ENCODE peak calls at places on chromosomes 5 and 9, in eight cellular contexts. One of them, this sample, is unnamed.
A peak's percentile ranks its signal among the peaks of the same experiment; 100 is the strongest.

GRCh38 chr5:124655211-124655880 is 91.1 kb downstream of the ZNF608 start:
- DNase-seq in osteoblast: no peak
- DNase-seq in upper lobe of left lung: no peak
- DNase-seq in IMR-90: no peak
- DNase-seq in AG10803: peak; percentile 70
- DNase-seq in cardiac muscle cell: peak; percentile 57
- DNase-seq in fibroblast of mammary gland: peak; percentile 62
- DNase-seq in PC-3: peak; percentile 59
- DNase-seq in this sample: peak; percentile 51

GRCh38 chr5:18534119-18534518 is 899.9 kb downstream of the TAF11L14 start:
- DNase-seq in osteoblast: no peak
- DNase-seq in upper lobe of left lung: no peak
- DNase-seq in IMR-90: no peak
- DNase-seq in AG10803: no peak
- DNase-seq in cardiac muscle cell: no peak
- DNase-seq in fibroblast of mammary gland: no peak
- DNase-seq in PC-3: no peak
- DNase-seq in this sample: no peak

GRCh38 chr9:129783516-129784361 is 19.2 kb upstream of the TOR1B start:
- DNase-seq in osteoblast: peak; percentile 93
- DNase-seq in upper lobe of left lung: peak; percentile 71
- DNase-seq in IMR-90: peak; percentile 75
- DNase-seq in AG10803: peak; percentile 75
- DNase-seq in cardiac muscle cell: peak; percentile 86
- DNase-seq in fibroblast of mammary gland: peak; percentile 78
- DNase-seq in PC-3: peak; percentile 79
- DNase-seq in this sample: peak; percentile 87

GRCh38 chr5:153807796-153808195 is 230.9 kb downstream of the FAM114A2 start:
- DNase-seq in osteoblast: no peak
- DNase-seq in upper lobe of left lung: no peak
- DNase-seq in IMR-90: no peak
- DNase-seq in AG10803: no peak
- DNase-seq in cardiac muscle cell: no peak
- DNase-seq in fibroblast of mammary gland: no peak
- DNase-seq in PC-3: no peak
- DNase-seq in this sample: no peak

GRCh38 chr9:99511723-99512122 is 289.6 kb downstream of the SEC61B start:
- DNase-seq in osteoblast: no peak
- DNase-seq in upper lobe of left lung: no peak
- DNase-seq in IMR-90: no peak
- DNase-seq in AG10803: no peak
- DNase-seq in cardiac muscle cell: no peak
- DNase-seq in fibroblast of mammary gland: no peak
- DNase-seq in PC-3: no peak
- DNase-seq in this sample: no peak

GRCh38 chr5:59712836-59713487 is 180.6 kb downstream of the PDE4D start:
- DNase-seq in osteoblast: peak; percentile 2
- DNase-seq in upper lobe of left lung: no peak
- DNase-seq in IMR-90: no peak
- DNase-seq in AG10803: peak; percentile 22
- DNase-seq in cardiac muscle cell: peak; percentile 53
- DNase-seq in fibroblast of mammary gland: peak; percentile 6
- DNase-seq in PC-3: no peak
- DNase-seq in this sample: peak; percentile 4

GRCh38 chr9:99513441-99514112 is 291.5 kb downstream of the SEC61B start:
- DNase-seq in osteoblast: peak; percentile 18
- DNase-seq in upper lobe of left lung: peak; percentile 23
- DNase-seq in IMR-90: no peak
- DNase-seq in AG10803: no peak
- DNase-seq in cardiac muscle cell: no peak
- DNase-seq in fibroblast of mammary gland: no peak
- DNase-seq in PC-3: no peak
- DNase-seq in this sample: no peak

GRCh38 chr5:149654282-149654681 is 73.0 kb downstream of the ARHGEF37 start:
- DNase-seq in osteoblast: no peak
- DNase-seq in upper lobe of left lung: no peak
- DNase-seq in IMR-90: no peak
- DNase-seq in AG10803: no peak
- DNase-seq in cardiac muscle cell: no peak
- DNase-seq in fibroblast of mammary gland: no peak
- DNase-seq in PC-3: no peak
- DNase-seq in this sample: no peak

GRCh38 chr5:16727937-16728336 is 111.1 kb upstream of the RETREG1 start:
- DNase-seq in osteoblast: no peak
- DNase-seq in upper lobe of left lung: peak; percentile 51
- DNase-seq in IMR-90: no peak
- DNase-seq in AG10803: no peak
- DNase-seq in cardiac muscle cell: no peak
- DNase-seq in fibroblast of mammary gland: no peak
- DNase-seq in PC-3: no peak
- DNase-seq in this sample: no peak

GRCh38 chr9:136840140-136840876 is 2.0 kb upstream of the AJM1 start:
- DNase-seq in osteoblast: no peak
- DNase-seq in upper lobe of left lung: no peak
- DNase-seq in IMR-90: no peak
- DNase-seq in AG10803: no peak
- DNase-seq in cardiac muscle cell: no peak
- DNase-seq in fibroblast of mammary gland: no peak
- DNase-seq in PC-3: no peak
- DNase-seq in this sample: no peak

GRCh38 chr5:31100781-31101180 is 92.7 kb upstream of the CDH6 start:
- DNase-seq in osteoblast: no peak
- DNase-seq in upper lobe of left lung: no peak
- DNase-seq in IMR-90: no peak
- DNase-seq in AG10803: no peak
- DNase-seq in cardiac muscle cell: no peak
- DNase-seq in fibroblast of mammary gland: no peak
- DNase-seq in PC-3: no peak
- DNase-seq in this sample: no peak

GRCh38 chr5:97979740-97980139 is 793.7 kb upstream of the RGMB start:
- DNase-seq in osteoblast: peak; percentile 14
- DNase-seq in upper lobe of left lung: no peak
- DNase-seq in IMR-90: peak; percentile 77
- DNase-seq in AG10803: peak; percentile 58
- DNase-seq in cardiac muscle cell: peak; percentile 92
- DNase-seq in fibroblast of mammary gland: peak; percentile 58
- DNase-seq in PC-3: no peak
- DNase-seq in this sample: peak; percentile 85

GRCh38 chr9:9170735-9171134 is 1371.2 kb upstream of the DMAC1 start:
- DNase-seq in osteoblast: no peak
- DNase-seq in upper lobe of left lung: no peak
- DNase-seq in IMR-90: no peak
- DNase-seq in AG10803: no peak
- DNase-seq in cardiac muscle cell: no peak
- DNase-seq in fibroblast of mammary gland: no peak
- DNase-seq in PC-3: no peak
- DNase-seq in this sample: no peak

GRCh38 chr5:155189981-155190380 is 176.4 kb downstream of the KIF4B start:
- DNase-seq in osteoblast: no peak
- DNase-seq in upper lobe of left lung: no peak
- DNase-seq in IMR-90: no peak
- DNase-seq in AG10803: no peak
- DNase-seq in cardiac muscle cell: no peak
- DNase-seq in fibroblast of mammary gland: no peak
- DNase-seq in PC-3: no peak
- DNase-seq in this sample: no peak

GRCh38 chr5:43389679-43390329 is 22.4 kb downstream of the CCL28 start:
- DNase-seq in osteoblast: peak; percentile 95
- DNase-seq in upper lobe of left lung: peak; percentile 58
- DNase-seq in IMR-90: peak; percentile 90
- DNase-seq in AG10803: peak; percentile 89
- DNase-seq in cardiac muscle cell: peak; percentile 95
- DNase-seq in fibroblast of mammary gland: peak; percentile 95
- DNase-seq in PC-3: peak; percentile 96
- DNase-seq in this sample: peak; percentile 94

GRCh38 chr9:2810424-2811075 is 33.3 kb downstream of the PUM3 start:
- DNase-seq in osteoblast: no peak
- DNase-seq in upper lobe of left lung: no peak
- DNase-seq in IMR-90: no peak
- DNase-seq in AG10803: no peak
- DNase-seq in cardiac muscle cell: no peak
- DNase-seq in fibroblast of mammary gland: no peak
- DNase-seq in PC-3: no peak
- DNase-seq in this sample: no peak
- H3K4me3 ChIP-seq in osteoblast: no peak overlapping the region
- H3K4me3 ChIP-seq in upper lobe of left lung: no peak overlapping the region
- H3K4me3 ChIP-seq in IMR-90: no peak overlapping the region
- H3K4me3 ChIP-seq in AG10803: no peak overlapping the region
- H3K4me3 ChIP-seq in cardiac muscle cell: no peak overlapping the region
- H3K4me3 ChIP-seq in fibroblast of mammary gland: no peak overlapping the region
- H3K4me3 ChIP-seq in PC-3: no peak overlapping the region
- H3K4me3 ChIP-seq in this sample: no peak overlapping the region

GRCh38 chr5:138457532-138458275 is 7.6 kb upstream of the EGR1 start:
- DNase-seq in osteoblast: peak; percentile 77
- DNase-seq in upper lobe of left lung: no peak
- DNase-seq in IMR-90: no peak
- DNase-seq in AG10803: no peak
- DNase-seq in cardiac muscle cell: no peak
- DNase-seq in fibroblast of mammary gland: no peak
- DNase-seq in PC-3: no peak
- DNase-seq in this sample: no peak
- TF ChIP-seq CTCF in osteoblast: no peak
- TF ChIP-seq CTCF in upper lobe of left lung: no peak
- TF ChIP-seq CTCF in IMR-90: no peak
- TF ChIP-seq CTCF in AG10803: no peak
- TF ChIP-seq CTCF in cardiac muscle cell: peak; percentile 1
- TF ChIP-seq CTCF in fibroblast of mammary gland: no peak
- TF ChIP-seq CTCF in PC-3: peak; percentile 11
- TF ChIP-seq CTCF in this sample: peak; percentile 10

GRCh38 chr5:10596310-10596703 is 32.4 kb downstream of the ANKRD33B start:
- DNase-seq in osteoblast: no peak
- DNase-seq in upper lobe of left lung: no peak
- DNase-seq in IMR-90: no peak
- DNase-seq in AG10803: no peak
- DNase-seq in cardiac muscle cell: no peak
- DNase-seq in fibroblast of mammary gland: no peak
- DNase-seq in PC-3: no peak
- DNase-seq in this sample: no peak

GRCh38 chr5:10595678-10596309 is 31.9 kb downstream of the ANKRD33B start:
- DNase-seq in osteoblast: peak; percentile 92
- DNase-seq in upper lobe of left lung: peak; percentile 49
- DNase-seq in IMR-90: peak; percentile 92
- DNase-seq in AG10803: peak; percentile 83
- DNase-seq in cardiac muscle cell: peak; percentile 86
- DNase-seq in fibroblast of mammary gland: peak; percentile 96
- DNase-seq in PC-3: peak; percentile 99
- DNase-seq in this sample: peak; percentile 89

GRCh38 chr5:10593531-10594181 is 29.8 kb downstream of the ANKRD33B start:
- DNase-seq in osteoblast: no peak
- DNase-seq in upper lobe of left lung: peak; percentile 3
- DNase-seq in IMR-90: no peak
- DNase-seq in AG10803: no peak
- DNase-seq in cardiac muscle cell: no peak
- DNase-seq in fibroblast of mammary gland: no peak
- DNase-seq in PC-3: no peak
- DNase-seq in this sample: no peak

GRCh38 chr5:10594591-10595210 is 30.8 kb downstream of the ANKRD33B start:
- DNase-seq in osteoblast: no peak
- DNase-seq in upper lobe of left lung: peak; percentile 8
- DNase-seq in IMR-90: peak; percentile 49
- DNase-seq in AG10803: no peak
- DNase-seq in cardiac muscle cell: peak; percentile 47
- DNase-seq in fibroblast of mammary gland: peak; percentile 72
- DNase-seq in PC-3: no peak
- DNase-seq in this sample: no peak

GRCh38 chr5:10595305-10595677 is 31.4 kb downstream of the ANKRD33B start:
- DNase-seq in osteoblast: no peak
- DNase-seq in upper lobe of left lung: peak; percentile 6
- DNase-seq in IMR-90: peak; percentile 44
- DNase-seq in AG10803: peak; percentile 76
- DNase-seq in cardiac muscle cell: no peak
- DNase-seq in fibroblast of mammary gland: peak; percentile 86
- DNase-seq in PC-3: peak; percentile 33
- DNase-seq in this sample: no peak
- H3K4me3 ChIP-seq in osteoblast: peak overlapping the region; percentile 51
- H3K4me3 ChIP-seq in upper lobe of left lung: no peak overlapping the region
- H3K4me3 ChIP-seq in IMR-90: no peak overlapping the region
- H3K4me3 ChIP-seq in AG10803: peak overlapping the region; percentile 18
- H3K4me3 ChIP-seq in cardiac muscle cell: no peak overlapping the region
- H3K4me3 ChIP-seq in fibroblast of mammary gland: peak overlapping the region; percentile 35
- H3K4me3 ChIP-seq in PC-3: peak overlapping the region; percentile 3
- H3K4me3 ChIP-seq in this sample: no peak overlapping the region

DNA sequence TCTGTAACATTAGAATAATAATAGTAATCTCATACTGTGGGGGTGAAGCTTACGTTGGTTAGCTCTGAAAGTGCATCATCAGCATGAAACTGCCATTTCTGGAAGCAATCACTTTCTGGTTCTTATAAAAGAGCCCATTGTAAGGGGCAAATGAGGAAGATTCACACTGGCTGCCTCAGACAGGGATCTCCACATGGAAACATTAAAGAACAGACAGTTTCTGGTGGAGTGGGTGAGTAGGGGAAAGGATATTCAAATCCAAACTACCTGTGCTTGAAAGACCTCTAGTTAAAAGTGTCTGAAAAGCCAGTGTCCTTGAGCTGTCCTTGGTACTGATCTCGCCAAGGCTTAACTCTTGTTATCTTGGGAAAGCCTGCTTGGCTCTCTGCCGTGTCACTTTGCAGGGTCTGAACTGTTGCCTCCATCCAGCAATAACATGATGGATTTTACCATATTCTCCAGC is 19.1 kb upstream of the SLC31A2 start:
- DNase-seq in osteoblast: no peak
- DNase-seq in upper lobe of left lung: no peak
- DNase-seq in IMR-90: peak; percentile 37
- DNase-seq in AG10803: no peak
- DNase-seq in cardiac muscle cell: peak; percentile 47
- DNase-seq in fibroblast of mammary gland: peak; percentile 43
- DNase-seq in PC-3: peak; percentile 30
- DNase-seq in this sample: no peak
- TF ChIP-seq CTCF in osteoblast: no peak
- TF ChIP-seq CTCF in upper lobe of left lung: no peak
- TF ChIP-seq CTCF in IMR-90: no peak
- TF ChIP-seq CTCF in AG10803: no peak
- TF ChIP-seq CTCF in cardiac muscle cell: no peak
- TF ChIP-seq CTCF in fibroblast of mammary gland: no peak
- TF ChIP-seq CTCF in PC-3: no peak
- TF ChIP-seq CTCF in this sample: no peak

DNA sequence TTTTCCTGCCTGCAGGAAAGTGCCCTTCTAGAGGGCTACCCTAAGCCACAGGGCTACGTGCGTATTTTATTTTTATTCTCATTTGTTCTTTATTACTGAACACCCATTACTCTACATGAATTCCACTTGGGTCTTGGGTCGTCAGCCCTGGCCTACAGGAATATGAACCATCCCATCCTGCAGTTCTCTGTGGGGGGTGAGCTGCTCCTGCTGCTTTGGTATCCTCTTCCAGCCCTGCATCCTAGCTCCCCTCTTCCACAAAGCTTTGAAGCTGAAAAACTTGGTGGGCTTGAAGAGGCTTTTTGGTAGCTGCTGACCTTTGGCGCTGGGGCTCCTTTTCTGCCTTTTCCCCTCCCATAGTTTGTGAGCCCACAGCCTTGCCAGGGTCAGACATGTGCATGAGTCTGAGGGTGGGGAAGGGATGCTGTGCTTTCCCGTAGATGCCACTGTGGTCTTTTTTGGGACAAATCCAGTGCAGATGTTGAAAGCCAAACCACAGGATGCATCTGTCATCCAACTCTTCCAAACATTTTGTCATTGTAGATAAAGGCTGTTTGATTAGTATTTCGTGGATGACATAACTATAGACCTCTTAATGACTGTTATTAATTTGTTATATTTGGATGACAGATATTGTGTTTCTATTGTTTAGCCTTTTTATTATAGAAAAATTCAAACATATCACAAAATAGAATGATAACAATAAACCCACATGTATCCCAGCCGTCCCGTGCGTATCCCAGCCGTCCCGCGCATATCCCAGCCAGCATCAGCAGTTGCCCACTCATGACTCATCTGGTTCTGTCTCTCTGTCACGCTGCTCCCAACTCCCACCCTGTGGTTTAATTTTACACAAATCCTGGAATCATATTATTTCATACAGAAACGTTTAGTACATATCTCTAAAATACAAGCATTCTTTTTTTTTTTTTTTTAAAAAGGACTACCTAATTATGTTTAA is 43.9 kb downstream of the SLC46A2 start:
- DNase-seq in osteoblast: no peak
- DNase-seq in upper lobe of left lung: no peak
- DNase-seq in IMR-90: peak; percentile 77
- DNase-seq in AG10803: peak; percentile 65
- DNase-seq in cardiac muscle cell: peak; percentile 64
- DNase-seq in fibroblast of mammary gland: peak; percentile 55
- DNase-seq in PC-3: no peak
- DNase-seq in this sample: peak; percentile 53
- H3K4me3 ChIP-seq in osteoblast: no peak overlapping the region
- H3K4me3 ChIP-seq in upper lobe of left lung: no peak overlapping the region
- H3K4me3 ChIP-seq in IMR-90: no peak overlapping the region
- H3K4me3 ChIP-seq in AG10803: no peak overlapping the region
- H3K4me3 ChIP-seq in cardiac muscle cell: no peak overlapping the region
- H3K4me3 ChIP-seq in fibroblast of mammary gland: no peak overlapping the region
- H3K4me3 ChIP-seq in PC-3: no peak overlapping the region
- H3K4me3 ChIP-seq in this sample: no peak overlapping the region

This sample was measured in fibroblast of the aortic adventitia.